ENCODE peak calls at places on chromosome 6, in ten cellular contexts. T is CD4-positive, alpha-beta T cell; X is WTC11; V is A549; B is WERI-Rb-1; C is epithelial cell of esophagus; N is neural progenitor cell; A is uterus; I is HFF-Myc; L is vagina. S is an unnamed sample.

GRCh38 chr6:15303920-15304291 is 58.0 kb downstream of the JARID2 start:
- DNase-seq in T (no peak), X (no peak), V (no peak), B (peak), C (no peak), N (no peak), A (no peak), I (no peak), L (no peak), S (no peak)

GRCh38 chr6:116422238-116422637 is 38.9 kb upstream of the CALHM6 start:
- DNase-seq in T (no peak), X (no peak), V (no peak), B (no peak), C (no peak), N (no peak), A (no peak), I (no peak), L (no peak), S (no peak)

GRCh38 chr6:89035252-89036106 is 45.1 kb upstream of the PNRC1 start:
- DNase-seq in T (no peak), X (no peak), V (peak), B (no peak), C (peak), N (no peak), A (peak), I (peak), L (no peak), S (peak)

GRCh38 chr6:28922841-28923317 is 906 bp downstream of the TRIM27 start:
- DNase-seq in T (no peak), X (no peak), V (peak), B (peak), C (peak), N (peak), A (peak), I (no peak), L (no peak), S (peak)

GRCh38 chr6:109454483-109455160 is 950 bp downstream of the MICAL1 start:
- DNase-seq in T (peak), X (no peak), V (no peak), B (no peak), C (no peak), N (no peak), A (no peak), I (no peak), L (no peak), S (peak)

GRCh38 chr6:35008858-35009257 is 119.8 kb downstream of the ANKS1A start:
- DNase-seq in T (no peak), X (no peak), V (no peak), B (no peak), C (peak), N (no peak), A (no peak), I (no peak), L (no peak), S (no peak)

GRCh38 chr6:51049983-51050877 is 231.6 kb downstream of the TFAP2B start:
- DNase-seq in T (no peak), X (no peak), V (no peak), B (no peak), C (peak), N (no peak), A (no peak), I (no peak), L (no peak), S (no peak)

GRCh38 chr6:110363748-110364147 is 5.6 kb upstream of the METTL24 start:
- DNase-seq in T (no peak), X (no peak), V (no peak), B (no peak), C (no peak), N (no peak), A (no peak), I (no peak), L (no peak), S (no peak)

GRCh38 chr6:121951077-121951476 is 448.4 kb upstream of the HSF2 start:
- DNase-seq in T (no peak), X (no peak), V (no peak), B (no peak), C (no peak), N (no peak), A (no peak), I (no peak), L (no peak), S (no peak)

GRCh38 chr6:27545271-27546046 is 72.6 kb upstream of the ZNF184 start:
- DNase-seq in T (no peak), X (peak), V (peak), B (no peak), C (peak), N (peak), A (no peak), I (peak), L (no peak), S (peak)

GRCh38 chr6:32954983-32955802 is 2.3 kb upstream of the HLA-DMA start:
- DNase-seq in T (no peak), X (peak), V (peak), B (peak), C (peak), N (peak), A (no peak), I (no peak), L (no peak), S (peak)

GRCh38 chr6:11298651-11299420 is 66.4 kb upstream of the NEDD9 start:
- DNase-seq in T (no peak), X (peak), V (peak), B (no peak), C (peak), N (peak), A (no peak), I (no peak), L (no peak), S (peak)

GRCh38 chr6:45965787-45966186 is 49.9 kb downstream of the CLIC5 start:
- DNase-seq in T (no peak), X (no peak), V (no peak), B (no peak), C (peak), N (no peak), A (no peak), I (no peak), L (no peak), S (peak)

GRCh38 chr6:168684906-168685305 is 243.9 kb downstream of the SMOC2 start:
- DNase-seq in T (no peak), X (no peak), V (no peak), B (no peak), C (no peak), N (no peak), A (no peak), I (no peak), L (no peak), S (no peak)

GRCh38 chr6:88662163-88662580 is 301.2 kb downstream of the RNGTT start:
- DNase-seq in T (no peak), X (no peak), V (peak), B (no peak), C (no peak), N (no peak), A (no peak), I (no peak), L (no peak), S (no peak)

GRCh38 chr6:108105584-108105983 is 31.0 kb upstream of the OSTM1 start:
- DNase-seq in T (no peak), X (no peak), V (no peak), B (no peak), C (no peak), N (no peak), A (no peak), I (no peak), L (no peak), S (no peak)

GRCh38 chr6:159819932-159820640 is 20.0 kb downstream of the PNLDC1 start:
- DNase-seq in T (peak), X (no peak), V (no peak), B (peak), C (no peak), N (peak), A (no peak), I (no peak), L (no peak), S (no peak)

GRCh38 chr6:112923940-112924587 is 576.9 kb downstream of the RFPL4B start:
- DNase-seq in T (no peak), X (no peak), V (no peak), B (no peak), C (no peak), N (no peak), A (no peak), I (no peak), L (no peak), S (no peak)

GRCh38 chr6:36120539-36120938 is 9.8 kb upstream of the MAPK13 start:
- DNase-seq in T (peak), X (no peak), V (no peak), B (peak), C (no peak), N (no peak), A (no peak), I (no peak), L (no peak), S (no peak)

GRCh38 chr6:26187981-26188635 is 100.9 kb downstream of the HFE start:
- DNase-seq in T (peak), X (no peak), V (peak), B (no peak), C (peak), N (peak), A (peak), I (peak), L (no peak), S (peak)

DNA sequence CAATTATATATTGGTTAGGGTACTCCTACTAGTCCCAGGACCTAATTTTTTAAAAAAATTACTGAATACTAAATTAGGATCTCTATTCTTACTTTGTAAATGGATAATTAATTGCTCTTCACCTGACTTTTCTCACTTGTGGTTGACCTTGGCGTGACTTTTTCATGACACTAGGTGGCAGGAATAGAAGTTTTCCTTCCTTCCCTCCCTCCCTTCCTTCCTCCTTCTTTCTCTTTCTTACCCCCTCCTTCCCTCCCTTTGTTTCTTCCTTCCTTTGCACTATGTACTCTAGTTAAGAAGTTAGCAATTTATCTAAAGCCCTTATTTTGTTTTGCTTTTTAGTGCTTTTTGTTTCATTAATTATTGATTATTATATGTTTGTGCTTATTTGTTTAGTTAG is 20.4 kb upstream of the HBS1L start:
- DNase-seq in T (no peak), X (no peak), V (no peak), B (no peak), C (no peak), N (no peak), A (no peak), I (no peak), L (no peak), S (no peak)
- TF ChIP-seq CTCF in T (peak), X (no peak), V (no peak), B (peak), C (no peak), N (peak), A (no peak), I (no peak), L (no peak), S (no peak)

GRCh38 chr6:40852667-40853383 is 186.2 kb downstream of the UNC5CL start:
- DNase-seq in T (no peak), X (peak), V (no peak), B (peak), C (peak), N (peak), A (no peak), I (no peak), L (no peak), S (peak)
- TF ChIP-seq CTCF in T (peak), X (no peak), V (peak), B (peak), C (peak), N (peak), A (no peak), I (peak), L (no peak), S (peak)

GRCh38 chr6:13030421-13030820 is 297.9 kb downstream of the TBC1D7 start:
- DNase-seq in T (no peak), X (no peak), V (no peak), B (no peak), C (no peak), N (no peak), A (no peak), I (no peak), L (no peak), S (no peak)
- TF ChIP-seq CTCF in T (no peak), X (no peak), V (no peak), B (no peak), C (no peak), N (no peak), A (no peak), I (no peak), L (no peak), S (no peak)

GRCh38 chr6:165096868-165097267 is 212.5 kb downstream of the C6orf118 start:
- DNase-seq in T (no peak), X (no peak), V (no peak), B (no peak), C (peak), N (no peak), A (no peak), I (no peak), L (no peak), S (no peak)

GRCh38 chr6:165096209-165096608 is 213.2 kb downstream of the C6orf118 start:
- DNase-seq in T (no peak), X (no peak), V (no peak), B (no peak), C (no peak), N (no peak), A (no peak), I (no peak), L (no peak), S (no peak)

GRCh38 chr6:165092881-165093595 is 216.4 kb downstream of the C6orf118 start:
- DNase-seq in T (no peak), X (no peak), V (peak), B (no peak), C (no peak), N (no peak), A (no peak), I (no peak), L (no peak), S (no peak)

GRCh38 chr6:165098165-165098564 is 211.2 kb downstream of the C6orf118 start:
- DNase-seq in T (no peak), X (peak), V (peak), B (no peak), C (peak), N (peak), A (no peak), I (no peak), L (no peak), S (peak)
- TF ChIP-seq CTCF in T (no peak), X (peak), V (no peak), B (peak), C (peak), N (peak), A (no peak), I (peak), L (no peak), S (peak)

DNA sequence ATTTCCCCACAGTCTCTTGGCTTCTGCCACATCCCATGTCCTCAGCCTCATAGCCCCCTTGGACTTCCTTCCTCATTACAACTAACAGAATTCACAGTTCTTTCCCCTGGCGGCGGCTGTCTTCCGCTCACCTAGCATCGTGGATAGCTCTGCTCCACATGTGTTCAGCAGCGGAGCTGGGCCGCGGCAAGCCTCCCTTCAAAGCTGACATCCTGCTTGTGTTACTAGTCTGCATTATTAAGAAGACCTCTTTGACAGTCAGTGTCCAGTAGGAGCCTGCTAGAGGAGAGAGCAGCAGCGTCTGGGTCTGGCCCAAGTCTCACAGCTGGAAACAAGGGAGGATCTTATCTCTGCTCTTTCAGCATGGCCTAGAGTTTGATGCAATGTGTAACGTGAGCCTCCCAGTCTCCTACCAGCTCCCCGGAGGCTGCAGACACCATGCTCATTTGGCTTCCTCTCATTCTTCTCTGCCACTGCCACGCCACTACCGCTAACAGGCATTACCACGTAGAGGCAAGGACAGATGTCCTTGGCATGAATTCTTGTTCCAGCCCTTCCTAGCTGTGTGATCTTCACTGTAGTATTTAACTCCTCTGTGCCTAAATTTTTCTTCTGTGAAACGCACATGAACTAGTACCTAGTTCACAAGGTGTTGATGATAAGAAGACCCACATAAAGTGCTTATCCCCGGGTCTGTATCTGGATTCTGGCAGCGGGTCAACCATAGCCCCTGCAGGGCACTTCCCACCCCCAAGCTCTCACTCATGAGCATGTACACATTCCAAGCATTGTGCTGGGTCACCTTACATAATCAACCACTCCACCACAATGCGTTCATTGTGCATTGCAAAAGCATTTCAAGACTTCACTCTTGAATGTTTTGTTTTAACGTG is 107.1 kb upstream of the BACH2 start:
- DNase-seq in T (no peak), X (no peak), V (no peak), B (no peak), C (peak), N (peak), A (peak), I (peak), L (no peak), S (peak)
- TF ChIP-seq CTCF in T (no peak), X (no peak), V (no peak), B (no peak), C (no peak), N (no peak), A (no peak), I (no peak), L (no peak), S (no peak)

DNA sequence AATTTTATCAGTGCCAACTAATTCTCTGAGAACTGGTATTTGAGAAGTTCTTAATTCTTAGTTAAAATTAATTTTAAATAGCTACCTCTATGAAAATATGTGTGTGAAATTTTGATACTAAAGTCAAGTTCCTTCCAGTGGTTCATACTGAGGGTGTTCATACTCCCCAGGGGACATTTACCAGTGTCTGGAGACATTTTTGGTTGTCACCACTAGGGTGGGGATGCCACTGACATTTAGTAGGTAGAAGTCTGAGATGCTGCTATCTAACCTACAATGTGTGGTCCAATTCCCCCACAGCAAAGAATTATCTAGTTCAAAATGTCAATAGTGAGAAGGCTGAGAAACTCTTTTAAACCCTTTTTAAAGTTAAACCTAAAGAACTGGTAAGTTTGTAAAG is 463.8 kb downstream of the ADGRB3 start:
- DNase-seq in T (no peak), X (no peak), V (no peak), B (no peak), C (no peak), N (no peak), A (no peak), I (no peak), L (no peak), S (no peak)
- TF ChIP-seq CTCF in T (no peak), X (no peak), V (no peak), B (no peak), C (no peak), N (no peak), A (no peak), I (no peak), L (no peak), S (no peak)

GRCh38 chr6:3750324-3751018 is 1.0 kb downstream of the PXDC1 start:
- DNase-seq in T (no peak), X (peak), V (no peak), B (peak), C (peak), N (peak), A (peak), I (no peak), L (no peak), S (peak)
- TF ChIP-seq CTCF in T (no peak), X (no peak), V (no peak), B (no peak), C (no peak), N (no peak), A (peak), I (no peak), L (no peak), S (no peak)

GRCh38 chr6:13234130-13234529 is 94.2 kb downstream of the TBC1D7 start:
- DNase-seq in T (no peak), X (no peak), V (no peak), B (no peak), C (peak), N (no peak), A (no peak), I (no peak), L (no peak), S (no peak)

GRCh38 chr6:13228264-13229204 is 99.8 kb downstream of the TBC1D7 start:
- DNase-seq in T (no peak), X (no peak), V (no peak), B (no peak), C (no peak), N (no peak), A (no peak), I (no peak), L (no peak), S (no peak)

GRCh38 chr6:13226071-13226470 is 102.3 kb downstream of the TBC1D7 start:
- DNase-seq in T (no peak), X (no peak), V (no peak), B (no peak), C (no peak), N (no peak), A (no peak), I (no peak), L (no peak), S (no peak)

GRCh38 chr6:13233106-13233505 is 95.2 kb downstream of the TBC1D7 start:
- DNase-seq in T (no peak), X (no peak), V (no peak), B (no peak), C (no peak), N (no peak), A (no peak), I (no peak), L (no peak), S (no peak)

DNA sequence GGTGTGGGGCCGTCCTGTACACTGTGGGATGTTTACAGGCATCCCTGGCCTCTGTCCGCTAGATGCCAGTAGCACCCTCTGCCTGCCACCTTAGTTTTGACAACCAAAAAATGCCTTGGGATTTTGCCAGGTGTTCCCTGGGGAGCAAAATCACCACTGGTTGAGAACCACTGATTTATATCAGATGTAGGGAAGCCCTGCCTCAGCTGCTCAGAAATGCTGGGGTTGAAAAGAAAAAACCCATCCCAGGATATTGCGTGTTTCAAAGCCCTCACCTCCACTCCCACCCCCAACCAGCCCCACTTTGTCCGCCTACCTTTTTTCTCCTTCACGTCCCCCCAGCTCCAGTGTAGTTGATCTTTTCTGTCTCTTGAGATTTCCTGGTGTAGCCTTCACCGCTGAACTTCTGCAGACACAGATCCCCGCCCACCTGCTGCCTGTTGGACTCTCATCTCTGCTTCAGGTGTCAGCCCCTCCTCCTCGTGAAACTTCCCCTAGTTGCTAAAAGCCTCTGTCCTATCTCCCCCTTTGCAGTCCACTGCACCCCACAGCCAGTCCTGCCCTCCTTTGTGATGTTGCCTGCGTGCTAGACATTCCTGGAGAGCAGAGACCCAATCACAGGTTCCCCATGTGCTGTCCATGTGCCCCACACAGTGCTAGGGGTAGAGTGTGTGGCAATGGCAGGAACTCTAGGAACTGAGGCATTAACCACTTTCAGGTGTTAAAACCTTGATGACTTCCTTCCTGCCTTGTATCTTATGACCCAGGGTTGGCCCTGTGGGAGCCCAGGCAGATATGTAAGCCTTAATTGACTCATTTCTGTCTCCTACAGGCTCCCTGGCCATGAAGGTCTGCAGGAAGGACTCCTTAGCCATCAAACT is 98.9 kb downstream of the TBC1D7 start:
- DNase-seq in T (no peak), X (peak), V (peak), B (no peak), C (peak), N (peak), A (no peak), I (no peak), L (no peak), S (peak)
- TF ChIP-seq CTCF in T (no peak), X (no peak), V (peak), B (peak), C (peak), N (peak), A (no peak), I (peak), L (no peak), S (no peak)

S was measured in fibroblast of pulmonary artery.